ENCODE peak calls at places on chromosome 18, in four cellular contexts. One of them, this sample, is unnamed.
A peak's percentile ranks its signal among the peaks of the same experiment; 100 is the strongest.

GRCh38 chr18:22106536-22107292 is 62.7 kb upstream of the GATA6 start:
- DNase-seq in RKO: peak; percentile 17
- DNase-seq in B cell: no peak
- DNase-seq in BJ: no peak
- DNase-seq in this sample: no peak

GRCh38 chr18:32440478-32440877 is 30.2 kb downstream of the GAREM1 start:
- DNase-seq in RKO: no peak
- DNase-seq in BJ: no peak
- DNase-seq in B cell: no peak
- DNase-seq in this sample: no peak

GRCh38 chr18:62329676-62330454 is 4.8 kb downstream of the TNFRSF11A start:
- DNase-seq in BJ: peak; percentile 8
- DNase-seq in RKO: peak; percentile 18
- DNase-seq in B cell: no peak
- DNase-seq in this sample: peak; percentile 14

GRCh38 chr18:51278045-51278649 is 80.7 kb upstream of the MEX3C start:
- DNase-seq in B cell: peak; percentile 5
- DNase-seq in RKO: peak; percentile 47
- DNase-seq in BJ: no peak
- DNase-seq in this sample: no peak

GRCh38 chr18:9708882-9709877 is 1.1 kb downstream of the RAB31 start:
- DNase-seq in BJ: no peak
- DNase-seq in B cell: peak; percentile 61
- DNase-seq in RKO: no peak
- DNase-seq in this sample: no peak

GRCh38 chr18:7568426-7568825 is 1.3 kb downstream of the PTPRM start:
- DNase-seq in BJ: no peak
- DNase-seq in B cell: no peak
- DNase-seq in RKO: no peak
- DNase-seq in this sample: no peak

GRCh38 chr18:62339106-62339988 is 14.2 kb downstream of the TNFRSF11A start:
- DNase-seq in B cell: no peak
- DNase-seq in BJ: no peak
- DNase-seq in RKO: peak; percentile 84
- DNase-seq in this sample: peak; percentile 17

GRCh38 chr18:76451475-76452331 is 43.3 kb downstream of the ZNF516 start:
- DNase-seq in B cell: no peak
- DNase-seq in RKO: no peak
- DNase-seq in BJ: no peak
- DNase-seq in this sample: no peak

GRCh38 chr18:77062518-77063003 is 70.0 kb downstream of the MBP start:
- DNase-seq in BJ: no peak
- DNase-seq in RKO: no peak
- DNase-seq in B cell: peak; percentile 80
- DNase-seq in this sample: no peak

GRCh38 chr18:55444496-55444895 is 143.5 kb downstream of the TCF4 start:
- DNase-seq in RKO: no peak
- DNase-seq in B cell: no peak
- DNase-seq in BJ: no peak
- DNase-seq in this sample: no peak

GRCh38 chr18:10030816-10031541 is 117.2 kb downstream of the VAPA start:
- DNase-seq in RKO: no peak
- DNase-seq in B cell: no peak
- DNase-seq in BJ: no peak
- DNase-seq in this sample: no peak

GRCh38 chr18:54358495-54358793 is 738 bp downstream of the C18orf54 start:
- DNase-seq in BJ: no peak
- DNase-seq in B cell: no peak
- DNase-seq in RKO: peak; percentile 43
- DNase-seq in this sample: no peak

GRCh38 chr18:11887305-11888262 is 20.5 kb downstream of the MPPE1 start:
- DNase-seq in BJ: no peak
- DNase-seq in RKO: no peak
- DNase-seq in B cell: no peak
- DNase-seq in this sample: no peak

GRCh38 chr18:27546991-27547390 is 361.9 kb upstream of the CHST9 start:
- DNase-seq in RKO: no peak
- DNase-seq in B cell: no peak
- DNase-seq in BJ: no peak
- DNase-seq in this sample: no peak

GRCh38 chr18:44651453-44651852 is 29.2 kb upstream of the SETBP1 start:
- DNase-seq in RKO: no peak
- DNase-seq in BJ: peak; percentile 18
- DNase-seq in B cell: no peak
- DNase-seq in this sample: peak; percentile 63

GRCh38 chr18:32770651-32771168 is 2.1 kb downstream of the KLHL14 start:
- DNase-seq in B cell: peak; percentile 47
- DNase-seq in BJ: no peak
- DNase-seq in RKO: no peak
- DNase-seq in this sample: no peak

GRCh38 chr18:36412778-36413177 is 115.3 kb downstream of the FHOD3 start:
- DNase-seq in RKO: no peak
- DNase-seq in BJ: no peak
- DNase-seq in B cell: no peak
- DNase-seq in this sample: no peak

GRCh38 chr18:52343731-52344340 is 3.8 kb downstream of the DCC start:
- DNase-seq in B cell: no peak
- DNase-seq in RKO: no peak
- DNase-seq in BJ: no peak
- DNase-seq in this sample: no peak

This sample was measured in AG09309.